ENCODE peak calls at places on chromosome 3, in five cellular contexts. U, E, Y, K and S are unnamed samples. For H3K9me3, the result is how much of the 10 kb centered on the place peaks cover.

GRCh38 chr3:48595075-48595525 is at the start of gene COL7A1:
- DNase-seq in U (peak), E (no peak), Y (no peak), K (no peak), S (no peak)

GRCh38 chr3:77718326-77718725 is 678.4 kb downstream of the ROBO2 start:
- DNase-seq in U (no peak), E (no peak), Y (no peak), K (no peak), S (no peak)

GRCh38 chr3:73485877-73486311 is 138.8 kb downstream of the PDZRN3 start:
- DNase-seq in U (no peak), E (no peak), Y (no peak), K (no peak), S (no peak)

GRCh38 chr3:13078158-13078905 is 5.1 kb upstream of the IQSEC1 start:
- DNase-seq in U (no peak), E (no peak), Y (no peak), K (peak), S (no peak)

GRCh38 chr3:62451211-62451892 is 78.0 kb upstream of the FEZF2 start:
- DNase-seq in U (no peak), E (peak), Y (no peak), K (no peak), S (no peak)

GRCh38 chr3:148289159-148289558 is 408.5 kb upstream of the AGTR1 start:
- DNase-seq in U (no peak), E (no peak), Y (no peak), K (no peak), S (no peak)

GRCh38 chr3:184143327-184143726 is 8.2 kb downstream of the EIF2B5 start:
- DNase-seq in U (no peak), E (no peak), Y (no peak), K (no peak), S (no peak)

GRCh38 chr3:128278761-128279593 is 125.7 kb downstream of the EEFSEC start:
- DNase-seq in U (no peak), E (peak), Y (no peak), K (peak), S (peak)

GRCh38 chr3:164144824-164145223 is 933.5 kb downstream of the SI start:
- DNase-seq in U (no peak), E (no peak), Y (no peak), K (no peak), S (no peak)
- H3K9me3 ChIP-seq in U (under half), E (under half), Y (under half), K (under half), S (under half)

GRCh38 chr3:23886311-23886710 is 30.5 kb downstream of the NKIRAS1 start:
- DNase-seq in U (no peak), E (no peak), Y (no peak), K (no peak), S (no peak)

GRCh38 chr3:23888617-23889228 is 28.1 kb downstream of the NKIRAS1 start:
- DNase-seq in U (no peak), E (no peak), Y (no peak), K (no peak), S (no peak)

GRCh38 chr3:23882487-23882918 is 34.3 kb downstream of the NKIRAS1 start:
- DNase-seq in U (no peak), E (no peak), Y (no peak), K (no peak), S (no peak)

GRCh38 chr3:23884481-23884880 is 32.3 kb downstream of the NKIRAS1 start:
- DNase-seq in U (no peak), E (no peak), Y (no peak), K (no peak), S (no peak)

DNA sequence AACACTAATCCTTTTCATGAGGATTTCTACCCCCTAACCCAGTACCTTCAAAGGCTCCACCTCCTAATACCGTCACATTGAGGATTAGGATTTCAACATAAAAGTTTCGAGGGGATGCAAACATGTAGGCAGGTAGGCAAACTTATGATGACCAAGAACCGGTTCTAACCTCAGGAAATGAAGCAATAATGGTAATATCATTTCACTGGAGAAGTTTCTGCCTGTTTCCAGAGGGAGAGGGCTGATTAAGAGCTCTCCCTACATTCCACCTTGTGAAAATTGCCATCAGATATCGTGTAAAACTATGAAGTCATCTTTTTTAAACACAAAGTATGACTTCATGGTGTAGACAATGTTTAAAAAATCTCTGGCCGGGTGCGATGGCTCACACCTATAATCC is 31.6 kb downstream of the NKIRAS1 start:
- DNase-seq in U (no peak), E (no peak), Y (no peak), K (no peak), S (no peak)
- H3K9me3 ChIP-seq in U (under half), E (under half), Y (under half), K (under half), S (under half)

GRCh38 chr3:123919353-123919752 is 35.2 kb upstream of the MYLK start:
- DNase-seq in U (no peak), E (no peak), Y (no peak), K (no peak), S (no peak)

GRCh38 chr3:123926396-123926795 is 34.6 kb downstream of the CCDC14 start:
- DNase-seq in U (no peak), E (no peak), Y (no peak), K (no peak), S (no peak)

GRCh38 chr3:123920383-123920782 is 36.3 kb upstream of the MYLK start:
- DNase-seq in U (no peak), E (no peak), Y (no peak), K (no peak), S (no peak)

DNA sequence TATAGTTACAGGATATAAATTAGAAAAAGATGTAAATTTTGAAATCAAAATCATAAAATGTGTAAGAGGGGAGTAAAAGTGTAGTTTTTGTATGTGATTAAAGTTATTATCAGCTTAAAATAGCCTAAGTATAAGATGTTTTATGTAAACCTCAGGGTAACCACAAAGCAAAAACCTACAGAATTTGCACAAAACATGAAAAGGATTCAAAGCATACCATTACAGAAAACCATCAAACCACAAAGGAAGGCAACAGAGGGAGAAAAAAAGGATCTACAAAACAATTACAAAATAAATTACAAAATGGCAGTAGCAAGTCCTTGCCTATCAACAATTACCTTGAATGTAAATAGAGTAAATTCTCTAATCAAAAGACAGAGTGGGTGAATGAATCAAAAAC is 36.7 kb upstream of the MYLK start:
- DNase-seq in U (no peak), E (no peak), Y (no peak), K (no peak), S (no peak)
- H3K9me3 ChIP-seq in U (under half), E (under half), Y (under half), K (under half), S (under half)

GRCh38 chr3:31997500-31997899 is 15.9 kb downstream of the ZNF860 start:
- DNase-seq in U (no peak), E (no peak), Y (no peak), K (no peak), S (no peak)

GRCh38 chr3:32000877-32001276 is 19.3 kb downstream of the ZNF860 start:
- DNase-seq in U (no peak), E (no peak), Y (no peak), K (no peak), S (no peak)

GRCh38 chr3:31999902-32000439 is 18.4 kb downstream of the ZNF860 start:
- DNase-seq in U (no peak), E (no peak), Y (no peak), K (no peak), S (no peak)

GRCh38 chr3:31993843-31994242 is 12.3 kb downstream of the ZNF860 start:
- DNase-seq in U (no peak), E (no peak), Y (no peak), K (no peak), S (no peak)

GRCh38 chr3:31996195-31996594 is 14.6 kb downstream of the ZNF860 start:
- DNase-seq in U (no peak), E (no peak), Y (no peak), K (no peak), S (no peak)
- H3K9me3 ChIP-seq in U (under half), E (under half), Y (under half), K (under half), S (under half)

GRCh38 chr3:6449099-6449498 is 411.8 kb upstream of the GRM7 start:
- DNase-seq in U (no peak), E (no peak), Y (no peak), K (no peak), S (no peak)
- H3K9me3 ChIP-seq in U (under half), E (under half), Y (under half), K (under half), S (under half)

GRCh38 chr3:877001-877400 is 215.8 kb upstream of the CNTN6 start:
- DNase-seq in U (no peak), E (no peak), Y (no peak), K (no peak), S (no peak)
- H3K9me3 ChIP-seq in U (under half), E (under half), Y (under half), K (under half), S (under half)